ENCODE peak calls at places on chromosomes 11 and 22, in eight cellular contexts. B is activated T-cell treated with anti-CD3 and anti-CD28 coated beads, Interleukin-2, amount 50 U/mL, for 1 hour; Q is NCI-H1930; V is pons; R is right atrium auricular region; L is CD4-positive, alpha-beta T cell; P is GM10248; K is body of pancreas. H is an unnamed sample.

GRCh38 chr11:111521132-111521531 is 6.6 kb downstream of the HOATZ start:
- DNase-seq in B (no peak), Q (no peak), V (no peak), R (no peak), L (no peak), P (no peak), K (no peak), H (no peak)

GRCh38 chr11:33952805-33953204 is 60.9 kb upstream of the LMO2 start:
- DNase-seq in B (no peak), Q (no peak), V (no peak), R (no peak), L (no peak), P (no peak), K (no peak), H (no peak)

GRCh38 chr11:819943-820649 is 1.4 kb downstream of the PNPLA2 start:
- DNase-seq in B (peak), Q (no peak), V (peak), R (peak), L (peak), P (peak), K (peak), H (peak)

GRCh38 chr11:108958446-108959123 is 293.7 kb downstream of the DDX10 start:
- DNase-seq in B (no peak), Q (no peak), V (no peak), R (no peak), L (no peak), P (no peak), K (no peak), H (no peak)

GRCh38 chr11:102836290-102836875 is 7.0 kb downstream of the MMP3 start:
- DNase-seq in B (no peak), Q (no peak), V (no peak), R (no peak), L (no peak), P (no peak), K (no peak), H (no peak)

GRCh38 chr22:23236026-23236425 is 55.7 kb downstream of the BCR start:
- DNase-seq in B (no peak), Q (no peak), V (no peak), R (no peak), L (no peak), P (no peak), K (no peak), H (no peak)

GRCh38 chr22:33024626-33025025 is 33.6 kb downstream of the SYN3 start:
- DNase-seq in B (no peak), Q (no peak), V (no peak), R (peak), L (no peak), P (no peak), K (no peak), H (no peak)

GRCh38 chr11:2092956-2093412 is 46.2 kb downstream of the IGF2 start:
- DNase-seq in B (peak), Q (no peak), V (peak), R (no peak), L (peak), P (no peak), K (peak), H (peak)

GRCh38 chr22:43152001-43152354 is 619 bp downstream of the TSPO start:
- DNase-seq in B (no peak), Q (no peak), V (no peak), R (no peak), L (no peak), P (no peak), K (no peak), H (no peak)

GRCh38 chr11:117883063-117883462 is 6.6 kb upstream of the FXYD6 start:
- DNase-seq in B (no peak), Q (no peak), V (no peak), R (peak), L (no peak), P (no peak), K (no peak), H (no peak)

GRCh38 chr11:115489466-115489865 is 14.7 kb downstream of the CADM1 start:
- DNase-seq in B (no peak), Q (no peak), V (no peak), R (no peak), L (no peak), P (no peak), K (no peak), H (no peak)

GRCh38 chr11:30128269-30128932 is 102.4 kb upstream of the FSHB start:
- DNase-seq in B (no peak), Q (no peak), V (peak), R (no peak), L (no peak), P (peak), K (peak), H (peak)

GRCh38 chr11:3659595-3660515 is 11.3 kb downstream of the CHRNA10 start:
- DNase-seq in B (no peak), Q (no peak), V (no peak), R (no peak), L (no peak), P (no peak), K (peak), H (no peak)

GRCh38 chr11:1706634-1707400 is 9.8 kb downstream of the KRTAP5-6 start:
- DNase-seq in B (peak), Q (no peak), V (no peak), R (no peak), L (no peak), P (no peak), K (peak), H (no peak)

GRCh38 chr11:118319031-118319814 is 14.7 kb downstream of the CD3E start:
- DNase-seq in B (no peak), Q (no peak), V (peak), R (no peak), L (no peak), P (no peak), K (peak), H (no peak)

GRCh38 chr11:93905384-93905783 is 55.0 kb upstream of the VSTM5 start:
- DNase-seq in B (no peak), Q (no peak), V (no peak), R (no peak), L (no peak), P (no peak), K (peak), H (no peak)

GRCh38 chr22:48331691-48332220 is 1495.9 kb downstream of the BRD1 start:
- DNase-seq in B (no peak), Q (no peak), V (no peak), R (no peak), L (no peak), P (no peak), K (no peak), H (no peak)

GRCh38 chr11:50044647-50045046 is 12.0 kb downstream of the OR4C45 start:
- DNase-seq in B (no peak), Q (no peak), V (no peak), R (no peak), L (no peak), P (no peak), K (no peak), H (no peak)

GRCh38 chr11:113615773-113616172 is 90.3 kb downstream of the TMPRSS5 start:
- DNase-seq in B (no peak), Q (no peak), V (no peak), R (no peak), L (no peak), P (no peak), K (no peak), H (no peak)

GRCh38 chr22:29635734-29636357 is 32.4 kb downstream of the NF2 start:
- DNase-seq in B (no peak), Q (peak), V (peak), R (no peak), L (no peak), P (peak), K (no peak), H (peak)

GRCh38 chr11:58639103-58639502 is 16.6 kb downstream of the CNTF start:
- DNase-seq in B (no peak), Q (no peak), V (no peak), R (no peak), L (no peak), P (no peak), K (no peak), H (no peak)

GRCh38 chr11:1207451-1208360 is 15.2 kb upstream of the MUC5B start:
- DNase-seq in B (no peak), Q (no peak), V (no peak), R (no peak), L (no peak), P (no peak), K (no peak), H (no peak)

GRCh38 chr11:73995247-73995646 is 12.6 kb upstream of the UCP2 start:
- DNase-seq in B (no peak), Q (no peak), V (peak), R (no peak), L (no peak), P (no peak), K (no peak), H (no peak)

GRCh38 chr22:50192825-50193204 is 7.1 kb downstream of the TRABD start:
- DNase-seq in B (peak), Q (no peak), V (no peak), R (no peak), L (peak), P (no peak), K (no peak), H (no peak)

GRCh38 chr22:32917577-32918375 is 116.3 kb downstream of the TIMP3 start:
- DNase-seq in B (no peak), Q (no peak), V (no peak), R (no peak), L (no peak), P (no peak), K (no peak), H (no peak)

GRCh38 chr11:64619196-64619595 is 28.2 kb downstream of the SLC22A12 start:
- DNase-seq in B (no peak), Q (no peak), V (no peak), R (no peak), L (no peak), P (no peak), K (no peak), H (no peak)

H was measured in prostate gland.